ENCODE peak calls at places on chromosomes 7 and 10, in six cellular contexts. P is fibroblast of lung, O is neural progenitor cell, U is SK-N-MC, T is endothelial cell of umbilical vein, M is A673. J is an unnamed sample. For H3K36me3, the result is how much of the 10 kb centered on the place peaks cover.

GRCh38 chr7:104878577-104878976 is 135.4 kb upstream of the KMT2E start:
- DNase-seq in P (no peak), O (no peak), U (no peak), T (no peak), M (no peak), J (no peak)

GRCh38 chr7:82419200-82419599 is 24.4 kb downstream of the CACNA2D1 start:
- DNase-seq in P (no peak), O (no peak), U (no peak), T (no peak), M (no peak), J (no peak)

GRCh38 chr7:148699772-148700629 is 1.3 kb downstream of the CUL1 start:
- DNase-seq in P (peak), O (no peak), U (no peak), T (peak), M (peak), J (peak)

GRCh38 chr7:100753750-100754149 is 20.4 kb downstream of the ZAN start:
- DNase-seq in P (no peak), O (no peak), U (no peak), T (no peak), M (no peak), J (peak)

GRCh38 chr7:16084370-16084769 is 337.0 kb downstream of the CRPPA start:
- DNase-seq in P (peak), O (no peak), U (no peak), T (peak), M (peak), J (no peak)

GRCh38 chr10:61391281-61391680 is 61.9 kb downstream of the TMEM26 start:
- DNase-seq in P (no peak), O (no peak), U (no peak), T (no peak), M (no peak), J (no peak)

GRCh38 chr7:99860281-99861127 is 16.3 kb downstream of the OR2AE1 start:
- DNase-seq in P (peak), O (no peak), U (no peak), T (peak), M (no peak), J (peak)

GRCh38 chr7:116953727-116954442 is 584 bp downstream of the ST7 start:
- DNase-seq in P (peak), O (peak), U (no peak), T (peak), M (peak), J (peak)

GRCh38 chr10:22148956-22149355 is 68.9 kb downstream of the EBLN1 start:
- DNase-seq in P (peak), O (no peak), U (peak), T (peak), M (peak), J (peak)

GRCh38 chr7:64046041-64046389 is 781 bp downstream of the ZNF727 start:
- DNase-seq in P (no peak), O (no peak), U (no peak), T (no peak), M (no peak), J (no peak)

GRCh38 chr7:98116656-98117461 is 10.2 kb downstream of the LMTK2 start:
- DNase-seq in P (peak), O (no peak), U (no peak), T (peak), M (no peak), J (peak)

GRCh38 chr10:133421336-133422222 is 2.8 kb downstream of the SPRN start:
- DNase-seq in P (no peak), O (no peak), U (no peak), T (no peak), M (no peak), J (no peak)

GRCh38 chr10:78297997-78298396 is 264.3 kb downstream of the RPS24 start:
- DNase-seq in P (no peak), O (no peak), U (no peak), T (no peak), M (no peak), J (no peak)

GRCh38 chr10:27433976-27434375 is 70.1 kb upstream of the RAB18 start:
- DNase-seq in P (no peak), O (no peak), U (no peak), T (no peak), M (no peak), J (no peak)

GRCh38 chr10:20742737-20743136 is 154.4 kb downstream of the NEBL start:
- DNase-seq in P (no peak), O (no peak), U (no peak), T (no peak), M (no peak), J (no peak)

GRCh38 chr10:34475222-34475621 is 339.9 kb downstream of the PARD3 start:
- DNase-seq in P (peak), O (no peak), U (no peak), T (no peak), M (no peak), J (peak)

GRCh38 chr7:35519971-35520809 is 174.7 kb downstream of the HERPUD2 start:
- DNase-seq in P (peak), O (peak), U (peak), T (peak), M (peak), J (peak)

GRCh38 chr7:21507627-21508343 is 35.1 kb upstream of the DNAH11 start:
- DNase-seq in P (peak), O (peak), U (no peak), T (peak), M (peak), J (peak)

GRCh38 chr10:79104264-79104954 is 35.6 kb downstream of the ZMIZ1 start:
- DNase-seq in P (peak), O (no peak), U (no peak), T (peak), M (no peak), J (peak)

GRCh38 chr10:110284262-110284661 is 20.5 kb downstream of the SMNDC1 start:
- DNase-seq in P (no peak), O (no peak), U (no peak), T (no peak), M (no peak), J (no peak)
- H3K36me3 ChIP-seq in P (under half), O (under half), U (under half), T (under half), M (under half), J (under half)

GRCh38 chr10:84232376-84232775 is 7.0 kb upstream of the LRIT2 start:
- DNase-seq in P (no peak), O (no peak), U (no peak), T (no peak), M (no peak), J (no peak)

GRCh38 chr10:84235096-84235495 is 6.2 kb downstream of the LRIT1 start:
- DNase-seq in P (no peak), O (no peak), U (no peak), T (no peak), M (no peak), J (no peak)

GRCh38 chr10:84233940-84234339 is 7.4 kb downstream of the LRIT1 start:
- DNase-seq in P (no peak), O (no peak), U (no peak), T (no peak), M (no peak), J (no peak)

GRCh38 chr10:84236807-84237198 is 4.5 kb downstream of the LRIT1 start:
- DNase-seq in P (no peak), O (no peak), U (no peak), T (no peak), M (no peak), J (no peak)

GRCh38 chr10:84234508-84234907 is 6.8 kb downstream of the LRIT1 start:
- DNase-seq in P (no peak), O (no peak), U (no peak), T (no peak), M (no peak), J (no peak)
- TF ChIP-seq EZH2 in P (no peak), O (no peak), U (no peak), T (no peak), M (no peak), J (no peak)

DNA sequence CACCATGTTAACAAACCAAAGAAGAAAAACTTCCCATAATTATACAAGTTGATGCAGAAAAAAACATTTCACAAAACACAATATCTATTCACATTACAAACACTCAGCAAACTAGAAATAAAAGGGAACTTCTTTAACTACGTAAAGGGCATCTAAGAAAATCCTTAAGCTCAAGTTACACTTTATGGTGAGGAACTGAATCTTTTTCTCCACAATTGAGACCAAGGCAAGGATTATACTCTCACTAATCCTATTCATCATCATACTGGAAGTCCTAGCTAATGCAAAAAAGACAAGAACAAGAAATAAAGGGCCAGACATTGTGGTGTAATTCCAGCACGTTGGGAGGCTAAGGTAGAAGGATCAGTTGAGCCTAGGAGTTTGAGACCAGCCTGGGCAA is 159.9 kb downstream of the ZNF365 start:
- DNase-seq in P (no peak), O (no peak), U (no peak), T (no peak), M (peak), J (no peak)
- H3K36me3 ChIP-seq in P (under half), O (under half), U (under half), T (under half), M (under half), J (under half)

GRCh38 chr7:549891-550625 is 30.4 kb upstream of the PDGFA start:
- DNase-seq in P (no peak), O (no peak), U (no peak), T (no peak), M (no peak), J (no peak)

GRCh38 chr7:548401-548800 is 28.8 kb upstream of the PDGFA start:
- DNase-seq in P (no peak), O (no peak), U (no peak), T (no peak), M (no peak), J (no peak)

GRCh38 chr7:552711-553636 is 33.3 kb upstream of the PDGFA start:
- DNase-seq in P (no peak), O (no peak), U (no peak), T (no peak), M (no peak), J (no peak)

GRCh38 chr7:550881-551614 is 31.4 kb upstream of the PDGFA start:
- DNase-seq in P (no peak), O (no peak), U (no peak), T (no peak), M (no peak), J (no peak)

DNA sequence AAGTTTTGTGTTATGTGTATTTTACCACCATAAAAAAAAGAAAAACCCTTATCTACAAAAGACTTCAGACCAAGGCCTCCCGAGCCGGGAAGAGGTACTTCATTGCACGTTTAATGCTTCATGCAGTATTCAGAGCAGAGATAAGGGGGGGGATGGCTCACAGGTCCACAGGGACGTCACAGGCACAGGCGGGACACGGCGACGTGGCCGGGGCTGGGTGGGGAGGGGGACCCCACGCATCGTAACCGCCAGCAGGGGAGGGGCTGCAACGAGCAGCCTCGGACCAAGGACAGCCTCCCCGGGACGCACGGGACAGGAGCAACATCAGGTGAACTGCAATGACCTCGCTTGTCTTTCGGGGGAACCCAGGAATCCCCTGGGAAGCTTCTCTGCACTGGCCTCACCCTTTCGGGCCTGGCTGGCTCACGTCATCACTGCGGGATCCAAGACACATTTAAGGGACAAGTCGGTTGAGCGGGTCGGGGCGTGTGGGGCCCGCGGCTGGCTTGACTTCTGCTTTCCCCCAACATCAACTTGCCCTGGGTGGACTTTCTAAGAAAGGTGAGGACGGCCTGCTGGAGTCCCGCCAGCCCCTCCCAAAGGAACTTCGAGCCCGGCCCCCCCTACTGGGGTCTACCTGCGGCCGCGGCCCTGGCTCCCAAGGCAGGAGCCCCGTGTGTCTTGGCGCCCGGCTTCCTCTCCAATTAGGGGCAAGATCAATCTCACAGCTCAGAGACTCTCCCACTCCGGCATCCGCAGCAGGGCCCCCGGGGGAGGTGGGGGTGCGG is 29.7 kb upstream of the PDGFA start:
- DNase-seq in P (no peak), O (no peak), U (no peak), T (no peak), M (no peak), J (no peak)
- TF ChIP-seq EZH2 in P (no peak), O (no peak), U (no peak), T (no peak), M (no peak), J (no peak)

DNA sequence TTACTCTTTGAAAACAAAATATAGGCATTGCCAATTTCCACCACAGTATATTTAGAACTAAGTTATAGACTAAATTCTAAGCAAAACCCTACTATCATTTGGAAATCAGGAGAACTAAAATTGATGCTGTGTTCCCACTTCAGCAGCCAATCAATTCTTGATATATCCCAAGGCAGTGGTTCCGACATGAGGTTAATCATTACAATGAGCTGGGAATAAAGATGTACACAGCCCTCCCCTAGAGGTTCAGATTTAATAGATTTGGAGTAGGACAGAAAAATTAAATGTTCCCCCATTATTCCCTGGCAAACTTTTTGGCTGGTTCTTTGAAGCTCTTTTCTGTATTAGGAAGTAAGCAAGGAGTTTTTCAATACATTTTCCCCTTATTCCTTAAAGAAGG is 15.1 kb downstream of the ZNF800 start:
- DNase-seq in P (no peak), O (no peak), U (no peak), T (no peak), M (no peak), J (no peak)
- H3K36me3 ChIP-seq in P (under half), O (under half), U (half or more), T (under half), M (under half), J (under half)

DNA sequence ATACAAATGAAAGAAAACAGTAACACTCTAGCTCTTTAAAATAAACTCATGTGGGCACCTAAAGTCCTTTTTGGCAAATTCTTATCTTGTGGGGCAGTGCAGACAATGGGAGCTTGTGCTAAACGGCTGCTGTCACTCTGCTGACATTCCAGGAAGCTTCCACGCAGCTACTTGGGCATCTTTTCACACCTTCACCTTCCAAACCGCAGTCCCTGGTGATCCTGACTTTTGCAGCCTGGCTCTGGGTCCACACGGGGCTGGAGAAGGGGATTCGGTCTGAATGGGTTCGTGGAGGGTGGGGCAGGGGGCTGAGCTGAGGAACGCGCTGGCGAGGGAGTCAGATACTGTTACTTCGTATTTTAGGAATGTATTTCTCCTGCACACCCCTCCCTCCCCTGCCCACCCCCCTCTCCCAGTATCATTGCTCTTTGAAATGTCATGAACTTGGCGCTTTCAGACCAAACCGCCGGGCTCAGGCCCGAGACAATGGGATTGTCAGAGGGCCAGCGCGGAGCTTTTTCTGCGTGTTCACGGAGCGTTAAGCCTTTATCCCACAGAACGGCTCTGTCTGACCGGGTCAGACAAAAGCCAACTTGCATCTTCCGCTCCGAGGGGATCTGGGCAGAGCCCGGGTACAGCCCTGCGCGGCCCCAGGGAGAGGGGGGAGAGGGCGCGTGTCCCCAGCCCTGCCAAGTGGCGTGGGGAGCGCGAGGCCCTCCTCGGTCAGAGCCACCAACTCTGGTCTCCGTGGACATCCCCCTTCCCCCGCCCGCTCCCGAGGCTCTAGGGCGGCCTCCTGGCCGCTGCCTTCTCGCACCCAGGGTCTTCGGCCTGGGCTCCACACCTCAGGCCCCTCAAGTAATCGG is 76.7 kb upstream of the EN2 start:
- DNase-seq in P (no peak), O (peak), U (no peak), T (no peak), M (no peak), J (no peak)
- TF ChIP-seq EZH2 in P (peak), O (no peak), U (no peak), T (peak), M (peak), J (no peak)

GRCh38 chr10:11023009-11023408 is 5.3 kb downstream of the CELF2 start:
- DNase-seq in P (no peak), O (peak), U (no peak), T (no peak), M (no peak), J (no peak)
- H3K36me3 ChIP-seq in P (under half), O (under half), U (under half), T (under half), M (under half), J (under half)

GRCh38 chr7:155809947-155810606 is 2.2 kb downstream of the SHH start:
- DNase-seq in P (no peak), O (peak), U (no peak), T (no peak), M (no peak), J (no peak)
- TF ChIP-seq EZH2 in P (peak), O (peak), U (no peak), T (peak), M (no peak), J (no peak)

DNA sequence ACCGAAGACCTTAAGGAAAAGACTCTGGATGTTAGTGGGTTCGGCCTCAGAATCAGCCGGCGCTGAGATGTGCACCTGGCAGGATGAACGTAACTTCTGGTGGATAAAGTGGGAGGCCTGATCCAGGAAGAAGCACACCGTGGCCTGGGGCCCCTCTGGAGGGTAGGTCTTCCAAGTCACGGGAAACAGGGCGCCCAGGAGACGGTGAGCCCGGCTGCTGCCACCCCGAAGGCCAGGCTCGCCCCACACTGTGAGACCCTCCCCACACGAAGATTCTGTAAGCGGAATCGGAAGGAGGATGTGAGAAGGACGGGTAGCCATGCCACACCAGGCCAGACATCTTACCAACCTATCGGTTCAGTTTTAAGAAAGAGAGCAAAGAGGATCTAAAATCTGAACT is 279.0 kb downstream of the DNAJB6 start:
- DNase-seq in P (no peak), O (no peak), U (no peak), T (no peak), M (no peak), J (no peak)
- H3K36me3 ChIP-seq in P (under half), O (under half), U (under half), T (under half), M (under half), J (under half)

DNA sequence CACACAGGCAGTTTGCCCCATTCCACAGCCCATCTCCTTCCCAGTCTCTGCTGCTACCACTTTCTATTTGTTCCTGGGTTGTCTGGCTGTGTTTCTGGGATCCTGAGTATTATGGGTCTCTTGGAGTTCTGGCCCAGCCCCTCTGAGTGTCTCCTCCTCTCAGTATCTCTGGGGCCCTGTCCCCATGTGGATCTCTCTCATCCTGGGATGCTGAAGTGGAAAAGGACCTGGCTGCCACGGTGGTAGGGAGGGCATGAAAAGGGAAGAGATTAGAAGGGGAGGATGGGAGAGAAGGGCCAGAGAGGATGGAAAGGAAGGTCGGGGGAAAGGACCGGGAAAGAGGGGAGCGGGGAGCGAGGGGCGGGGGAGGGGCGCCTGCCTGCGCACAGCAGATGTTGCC is 54.5 kb upstream of the LBX1 start:
- DNase-seq in P (no peak), O (no peak), U (no peak), T (no peak), M (no peak), J (no peak)
- TF ChIP-seq EZH2 in P (peak), O (no peak), U (no peak), T (no peak), M (peak), J (peak)